ENCODE peak calls at places on chromosomes 11 and 22, in eight cellular contexts. N is substantia nigra, K is uterus, S is upper lobe of right lung, Q is tibial nerve, Y is right lobe of liver, T is pulmonary artery endothelial cell, U is AG10803. C is an unnamed sample.

GRCh38 chr22:28249402-28249801 is 330.3 kb upstream of the PITPNB start:
- DNase-seq in Y (no peak), U (peak), K (no peak), N (no peak), S (no peak), Q (no peak), T (no peak), C (no peak)

GRCh38 chr11:70727899-70728620 is 329.7 kb downstream of the CTTN start:
- DNase-seq in N (no peak), U (no peak), S (peak), Q (no peak), K (no peak), T (no peak), Y (peak), C (no peak)

GRCh38 chr22:20422965-20423635 is 14.5 kb downstream of the SCARF2 start:
- DNase-seq in T (no peak), U (peak), N (peak), S (peak), Y (peak), Q (no peak), K (no peak), C (peak)

GRCh38 chr22:49738006-49738405 is 89.7 kb downstream of the BRD1 start:
- DNase-seq in S (peak), T (no peak), K (no peak), U (no peak), Q (no peak), Y (no peak), N (no peak), C (no peak)

GRCh38 chr22:42764895-42765363 is 44.3 kb upstream of the A4GALT start:
- DNase-seq in N (no peak), T (no peak), K (no peak), Y (no peak), S (no peak), Q (no peak), U (no peak), C (no peak)

GRCh38 chr11:575324-575995 is 810 bp upstream of the PHRF1 start:
- DNase-seq in U (peak), T (no peak), Y (no peak), K (no peak), S (no peak), N (no peak), Q (no peak), C (no peak)

GRCh38 chr11:126476256-126476970 is 120.9 kb downstream of the ST3GAL4 start:
- DNase-seq in S (no peak), K (no peak), U (no peak), Q (no peak), T (no peak), Y (no peak), N (no peak), C (no peak)

GRCh38 chr11:113553235-113553634 is 78.0 kb upstream of the DRD2 start:
- DNase-seq in N (no peak), Y (no peak), T (no peak), K (peak), S (no peak), U (peak), Q (peak), C (peak)

GRCh38 chr11:34449013-34449412 is 10.3 kb downstream of the CAT start:
- DNase-seq in Y (no peak), K (no peak), N (no peak), T (no peak), Q (no peak), U (no peak), S (no peak), C (no peak)

GRCh38 chr22:47005506-47006408 is 243.3 kb downstream of the TBC1D22A start:
- DNase-seq in Y (no peak), T (no peak), N (no peak), K (no peak), Q (no peak), U (no peak), S (no peak), C (no peak)

GRCh38 chr22:25777870-25778269 is 35.9 kb downstream of the MYO18B start:
- DNase-seq in Y (no peak), S (no peak), T (no peak), K (no peak), Q (peak), N (no peak), U (peak), C (no peak)

GRCh38 chr11:42049650-42050049 is 590.2 kb upstream of the LRRC4C start:
- DNase-seq in N (no peak), U (no peak), T (no peak), Q (no peak), K (no peak), Y (no peak), S (no peak), C (no peak)

GRCh38 chr11:113839842-113840241 is 35.5 kb downstream of the USP28 start:
- DNase-seq in S (no peak), K (no peak), U (no peak), Q (no peak), Y (no peak), N (no peak), T (no peak), C (no peak)

GRCh38 chr11:13269775-13270174 is 7.8 kb upstream of the BMAL1 start:
- DNase-seq in T (no peak), K (no peak), U (no peak), S (no peak), Y (no peak), Q (no peak), N (no peak), C (no peak)

GRCh38 chr11:120392299-120392698 is 56.1 kb downstream of the ARHGEF12 start:
- DNase-seq in U (no peak), K (no peak), Q (no peak), T (no peak), N (no peak), S (no peak), Y (no peak), C (no peak)

GRCh38 chr11:118202599-118203422 is 22.0 kb downstream of the JAML start:
- DNase-seq in U (no peak), Y (peak), T (no peak), N (no peak), Q (no peak), K (no peak), S (no peak), C (no peak)

GRCh38 chr22:50576070-50576469 is 2.2 kb downstream of the CPT1B start:
- DNase-seq in T (peak), S (no peak), K (no peak), Y (no peak), U (peak), N (peak), Q (no peak), C (no peak)

GRCh38 chr11:1297576-1298473 is 11.6 kb downstream of the TOLLIP start:
- DNase-seq in Y (peak), Q (no peak), N (peak), U (no peak), S (peak), T (no peak), K (peak), C (no peak)

GRCh38 chr22:41781508-41781906 is 19.0 kb upstream of the CCDC134 start:
- DNase-seq in Q (no peak), Y (no peak), N (no peak), T (no peak), S (no peak), K (no peak), U (no peak), C (no peak)

GRCh38 chr11:134037093-134037908 is 31.6 kb upstream of the JAM3 start:
- DNase-seq in T (no peak), U (peak), K (peak), Q (peak), Y (peak), S (peak), N (peak), C (no peak)

GRCh38 chr11:7473702-7474101 is 11.6 kb upstream of the OLFML1 start:
- DNase-seq in U (no peak), T (no peak), S (no peak), Y (no peak), Q (no peak), K (no peak), N (no peak), C (no peak)

GRCh38 chr22:49966716-49967332 is 6.3 kb downstream of the PIM3 start:
- DNase-seq in K (peak), U (peak), T (no peak), Q (peak), N (no peak), Y (peak), S (peak), C (no peak)

GRCh38 chr11:122686106-122686505 is 30.6 kb downstream of the UBASH3B start:
- DNase-seq in Y (no peak), K (no peak), N (no peak), Q (no peak), S (no peak), U (no peak), T (no peak), C (no peak)

GRCh38 chr11:34105957-34106504 is 602 bp downstream of the NAT10 start:
- DNase-seq in U (peak), K (no peak), Q (no peak), N (no peak), T (no peak), S (no peak), Y (no peak), C (no peak)

GRCh38 chr11:120820040-120820439 is 203.9 kb upstream of the TBCEL start:
- DNase-seq in Q (no peak), S (no peak), K (no peak), T (no peak), U (no peak), Y (no peak), N (peak), C (no peak)

GRCh38 chr11:43419460-43419859 is 60.7 kb downstream of the TTC17 start:
- DNase-seq in U (peak), T (no peak), Q (no peak), N (no peak), Y (no peak), K (no peak), S (no peak), C (no peak)

GRCh38 chr11:358129-358805 is 11.0 kb upstream of the B4GALNT4 start:
- DNase-seq in U (no peak), T (no peak), K (peak), Y (no peak), S (peak), N (no peak), Q (no peak), C (no peak)

GRCh38 chr22:44783091-44783490 is 30.7 kb downstream of the ARHGAP8 start:
- DNase-seq in Q (no peak), N (no peak), T (no peak), Y (no peak), K (no peak), S (no peak), U (no peak), C (no peak)

GRCh38 chr22:31350410-31350863 is 4.3 kb upstream of the PATZ1 start:
- DNase-seq in U (no peak), N (peak), Q (no peak), S (no peak), T (no peak), K (no peak), Y (peak), C (no peak)

GRCh38 chr11:20669833-20670684 is 673 bp downstream of the NELL1 start:
- DNase-seq in N (no peak), Q (no peak), U (no peak), K (no peak), S (no peak), Y (no peak), T (no peak), C (no peak)

GRCh38 chr11:100923555-100923954 is 206.1 kb downstream of the PGR start:
- DNase-seq in U (peak), S (no peak), Q (no peak), Y (no peak), T (no peak), N (no peak), K (no peak), C (no peak)

GRCh38 chr11:86156397-86156977 is 87.6 kb upstream of the PICALM start:
- DNase-seq in S (no peak), N (no peak), Y (no peak), U (no peak), T (no peak), K (no peak), Q (no peak), C (no peak)